ENCODE peak calls at places on chromosomes 16 and 17, in eight cellular contexts. Z is fibroblast of lung; P is HL-60; W is CD8-positive, alpha-beta T cell; T is heart right ventricle; F is AG04450; H is cardiac fibroblast; J is endodermal cell. N is an unnamed sample.

GRCh38 chr16:71721066-71721740 is 3.3 kb downstream of the PHLPP2 start:
- DNase-seq in Z (no peak), P (no peak), W (no peak), T (no peak), F (no peak), H (no peak), J (no peak), N (no peak)

GRCh38 chr17:81420769-81421462 is 25.7 kb downstream of the BAHCC1 start:
- DNase-seq in Z (peak; percentile 62), P (no peak), W (no peak), T (peak; percentile 76), F (no peak), H (peak; percentile 22), J (no peak), N (no peak)

GRCh38 chr17:81519284-81520020 is 6.9 kb upstream of the ACTG1 start:
- DNase-seq in Z (no peak), P (no peak), W (peak; percentile 55), T (peak; percentile 25), F (no peak), H (no peak), J (peak; percentile 94), N (no peak)

GRCh38 chr16:47018223-47018891 is 44.9 kb upstream of the DNAJA2 start:
- DNase-seq in Z (peak; percentile 13), P (peak; percentile 34), W (no peak), T (no peak), F (no peak), H (peak; percentile 18), J (peak; percentile 74), N (peak; percentile 15)

GRCh38 chr17:6913608-6914443 is 82.0 kb upstream of the ALOX12 start:
- DNase-seq in Z (peak; percentile 34), P (peak; percentile 69), W (peak; percentile 66), T (peak; percentile 80), F (no peak), H (peak; percentile 72), J (peak; percentile 87), N (peak; percentile 60)

GRCh38 chr17:29518359-29518758 is 48.5 kb downstream of the ABHD15 start:
- DNase-seq in Z (no peak), P (no peak), W (no peak), T (no peak), F (no peak), H (no peak), J (no peak), N (no peak)

GRCh38 chr16:26667271-26667703 is 399.4 kb upstream of the C16orf82 start:
- DNase-seq in Z (no peak), P (no peak), W (no peak), T (no peak), F (no peak), H (no peak), J (peak; percentile 59), N (no peak)

GRCh38 chr17:2947996-2948550 is 115.3 kb downstream of the OR1D5 start:
- DNase-seq in Z (no peak), P (no peak), W (no peak), T (no peak), F (no peak), H (no peak), J (peak; percentile 51), N (no peak)

GRCh38 chr16:55053071-55053415 is 122.4 kb downstream of the IRX5 start:
- DNase-seq in Z (no peak), P (no peak), W (no peak), T (no peak), F (no peak), H (no peak), J (peak; percentile 30), N (no peak)

GRCh38 chr17:13698832-13699231 is 97.1 kb upstream of the HS3ST3A1 start:
- DNase-seq in Z (no peak), P (no peak), W (no peak), T (no peak), F (no peak), H (no peak), J (peak; percentile 86), N (no peak)

GRCh38 chr17:49862781-49863331 is 15.0 kb upstream of the TAC4 start:
- DNase-seq in Z (no peak), P (no peak), W (no peak), T (no peak), F (no peak), H (no peak), J (no peak), N (no peak)

GRCh38 chr17:2962729-2963128 is 100.7 kb downstream of the OR1D5 start:
- DNase-seq in Z (no peak), P (no peak), W (no peak), T (no peak), F (no peak), H (no peak), J (no peak), N (no peak)

GRCh38 chr16:25493136-25493811 is 198.5 kb upstream of the HS3ST4 start:
- DNase-seq in Z (peak; percentile 25), P (no peak), W (no peak), T (no peak), F (no peak), H (no peak), J (no peak), N (no peak)

GRCh38 chr17:1617620-1618174 is 10.9 kb downstream of the SLC43A2 start:
- DNase-seq in Z (peak; percentile 89), P (peak; percentile 18), W (no peak), T (no peak), F (no peak), H (peak; percentile 83), J (no peak), N (peak; percentile 74)

GRCh38 chr16:55543470-55543869 is 23.0 kb upstream of the CAPNS2 start:
- DNase-seq in Z (no peak), P (no peak), W (no peak), T (no peak), F (no peak), H (peak; percentile 58), J (no peak), N (peak; percentile 61)

GRCh38 chr17:29760771-29761682 is 138.3 kb upstream of the CORO6 start:
- DNase-seq in Z (peak; percentile 86), P (peak; percentile 87), W (peak; percentile 84), T (peak; percentile 94), F (peak; percentile 43), H (peak; percentile 86), J (peak; percentile 91), N (peak; percentile 91)

DNA sequence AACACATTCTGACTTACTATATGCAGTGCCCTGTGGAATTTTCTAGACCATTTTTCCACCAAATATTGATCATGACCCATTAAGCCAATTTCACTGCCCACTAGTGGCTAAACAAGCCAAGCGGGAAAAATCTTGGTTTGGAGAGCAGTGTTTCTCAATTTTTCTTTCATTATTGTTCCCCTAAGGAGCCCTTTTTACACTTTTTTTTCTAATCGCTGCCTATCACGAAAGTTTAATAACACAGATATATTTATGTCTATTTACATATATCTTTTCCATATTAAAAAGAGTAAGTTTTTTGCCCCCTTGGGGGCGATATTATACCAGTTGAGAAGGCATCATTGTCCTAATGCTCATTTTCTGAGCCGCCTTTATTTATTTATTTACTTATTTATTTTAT is 10.8 kb upstream of the TLCD3B start:
- DNase-seq in Z (peak; percentile 21), P (no peak), W (no peak), T (no peak), F (no peak), H (peak; percentile 69), J (no peak), N (peak; percentile 60)
- TF ChIP-seq CTCF in Z (peak; percentile 34), P (peak; percentile 8), W (peak; percentile 52), T (peak; percentile 60), F (peak; percentile 49), H (peak; percentile 30), J (peak; percentile 72), N (peak; percentile 29)

GRCh38 chr17:17591408-17592265 is at the start of gene PEMT:
- DNase-seq in Z (peak; percentile 99), P (peak; percentile 94), W (peak; percentile 90), T (peak; percentile 92), F (peak; percentile 98), H (peak; percentile 99), J (peak; percentile 99), N (peak; percentile 99)

GRCh38 chr17:17587614-17588336 is 3.7 kb downstream of the PEMT start:
- DNase-seq in Z (no peak), P (no peak), W (no peak), T (no peak), F (no peak), H (no peak), J (no peak), N (peak; percentile 32)

GRCh38 chr17:17593222-17593620 is 1.7 kb upstream of the PEMT start:
- DNase-seq in Z (no peak), P (no peak), W (no peak), T (no peak), F (no peak), H (no peak), J (no peak), N (no peak)

GRCh38 chr17:17590883-17591407 is 563 bp downstream of the PEMT start:
- DNase-seq in Z (no peak), P (no peak), W (no peak), T (no peak), F (no peak), H (no peak), J (no peak), N (no peak)

GRCh38 chr17:17590141-17590735 is 1.3 kb downstream of the PEMT start:
- DNase-seq in Z (no peak), P (no peak), W (no peak), T (no peak), F (no peak), H (no peak), J (peak; percentile 62), N (no peak)
- H3K4me3 ChIP-seq in Z (peak overlapping the region; percentile 94), P (peak overlapping the region; percentile 66), W (peak overlapping the region; percentile 72), T (peak overlapping the region; percentile 97), F (peak overlapping the region; percentile 81), H (peak overlapping the region; percentile 82), J (peak overlapping the region; percentile 97), N (peak overlapping the region; percentile 89)

DNA sequence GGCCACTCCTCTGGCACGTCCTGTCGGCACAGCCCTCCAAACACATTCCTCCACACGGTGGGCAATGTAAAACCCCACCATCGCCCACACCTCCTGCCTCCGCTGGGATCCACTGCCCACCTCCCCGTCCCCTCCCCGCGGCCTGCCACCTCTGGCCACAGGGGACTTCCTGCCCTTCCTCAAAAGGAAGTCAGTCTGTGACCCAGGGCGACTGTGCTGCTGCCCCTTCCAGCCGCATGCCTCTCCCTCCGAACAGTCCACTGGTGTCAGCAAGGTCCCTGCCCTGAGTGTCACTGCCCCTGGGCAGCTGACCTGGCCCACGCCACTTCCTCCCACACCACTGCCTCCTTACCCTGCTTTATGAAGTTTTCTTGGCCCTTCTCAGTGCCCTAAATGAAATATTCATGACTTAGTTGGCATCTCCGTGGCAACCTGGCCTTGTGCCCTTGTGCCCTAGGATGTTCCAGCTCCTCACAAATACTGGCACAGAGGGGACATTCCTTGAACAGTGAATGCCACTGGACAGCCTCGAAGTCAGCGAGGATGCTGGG is 2.0 kb downstream of the PLD6 start:
- DNase-seq in Z (no peak), P (peak; percentile 17), W (no peak), T (peak; percentile 56), F (no peak), H (no peak), J (no peak), N (no peak)
- TF ChIP-seq CTCF in Z (no peak), P (no peak), W (no peak), T (no peak), F (no peak), H (no peak), J (no peak), N (no peak)

GRCh38 chr17:10125761-10126553 is 72.4 kb downstream of the GAS7 start:
- DNase-seq in Z (no peak), P (no peak), W (no peak), T (no peak), F (no peak), H (no peak), J (peak; percentile 69), N (peak; percentile 95)
- H3K4me3 ChIP-seq in Z (no peak overlapping the region), P (no peak overlapping the region), W (no peak overlapping the region), T (no peak overlapping the region), F (no peak overlapping the region), H (no peak overlapping the region), J (no peak overlapping the region), N (peak overlapping the region; percentile 24)

GRCh38 chr17:57394375-57394774 is 138.1 kb downstream of the MSI2 start:
- DNase-seq in Z (no peak), P (no peak), W (no peak), T (no peak), F (no peak), H (no peak), J (no peak), N (peak; percentile 51)
- TF ChIP-seq CTCF in Z (no peak), P (no peak), W (no peak), T (no peak), F (no peak), H (no peak), J (no peak), N (no peak)

N was measured in fibroblast of villous mesenchyme.